ENCODE peak calls at places on chromosomes 2 and 18, in eight cellular contexts. A, P, Y, L, G, O, S and N are unnamed samples.

GRCh38 chr2:56266761-56267411 is 83.1 kb downstream of the CCDC85A start:
- DNase-seq in A (no peak), P (no peak), Y (no peak), L (no peak), G (no peak), O (no peak), S (no peak), N (no peak)

GRCh38 chr2:159164457-159164894 is 122.0 kb downstream of the WDSUB1 start:
- DNase-seq in A (peak; percentile 60), P (no peak), Y (no peak), L (peak; percentile 60), G (no peak), O (no peak), S (no peak), N (no peak)

GRCh38 chr2:239528146-239528545 is 127.3 kb upstream of the HDAC4 start:
- DNase-seq in A (no peak), P (no peak), Y (no peak), L (no peak), G (no peak), O (no peak), S (no peak), N (no peak)

GRCh38 chr2:20617081-20617575 is 33.8 kb downstream of the HS1BP3 start:
- DNase-seq in A (peak; percentile 94), P (no peak), Y (peak; percentile 94), L (peak; percentile 93), G (peak; percentile 96), O (peak; percentile 79), S (peak; percentile 80), N (peak; percentile 68)

GRCh38 chr2:56681659-56682396 is 498.0 kb downstream of the CCDC85A start:
- DNase-seq in A (no peak), P (no peak), Y (no peak), L (no peak), G (no peak), O (no peak), S (no peak), N (no peak)

GRCh38 chr2:235966932-235967331 is 201.3 kb downstream of the GBX2 start:
- DNase-seq in A (no peak), P (no peak), Y (no peak), L (no peak), G (peak; percentile 38), O (no peak), S (no peak), N (no peak)

GRCh38 chr2:240227538-240228428 is 87.3 kb upstream of the OTOS start:
- DNase-seq in A (no peak), P (no peak), Y (no peak), L (peak; percentile 0), G (peak; percentile 54), O (no peak), S (peak; percentile 31), N (no peak)

GRCh38 chr2:232689152-232689910 is 7.8 kb upstream of the GIGYF2 start:
- DNase-seq in A (peak; percentile 72), P (no peak), Y (peak; percentile 54), L (peak; percentile 55), G (no peak), O (peak; percentile 27), S (peak; percentile 49), N (no peak)

GRCh38 chr18:35497006-35497333 is 790 bp downstream of the INO80C start:
- DNase-seq in A (no peak), P (peak; percentile 50), Y (peak; percentile 38), L (no peak), G (peak; percentile 73), O (no peak), S (no peak), N (no peak)

GRCh38 chr2:167733750-167734149 is 513.6 kb downstream of the STK39 start:
- DNase-seq in A (no peak), P (no peak), Y (no peak), L (no peak), G (no peak), O (no peak), S (no peak), N (no peak)

GRCh38 chr2:58899692-58900091 is 658.6 kb upstream of the FANCL start:
- DNase-seq in A (no peak), P (no peak), Y (no peak), L (no peak), G (no peak), O (no peak), S (no peak), N (no peak)

GRCh38 chr2:230955163-230955779 is 30.2 kb upstream of the GPR55 start:
- DNase-seq in A (no peak), P (no peak), Y (no peak), L (no peak), G (no peak), O (no peak), S (no peak), N (no peak)

GRCh38 chr2:202494856-202495604 is 118.9 kb downstream of the BMPR2 start:
- DNase-seq in A (no peak), P (no peak), Y (no peak), L (no peak), G (no peak), O (no peak), S (no peak), N (no peak)

GRCh38 chr18:50192903-50193795 is 1.8 kb downstream of the MYO5B start:
- DNase-seq in A (no peak), P (no peak), Y (no peak), L (no peak), G (no peak), O (no peak), S (no peak), N (no peak)

GRCh38 chr2:21356857-21357255 is 233.1 kb downstream of the TDRD15 start:
- DNase-seq in A (no peak), P (no peak), Y (no peak), L (no peak), G (no peak), O (no peak), S (no peak), N (no peak)

GRCh38 chr2:160445673-160446072 is 47.9 kb downstream of the RBMS1 start:
- DNase-seq in A (no peak), P (no peak), Y (no peak), L (no peak), G (no peak), O (no peak), S (no peak), N (no peak)

GRCh38 chr2:232551289-232551688 is 800 bp downstream of the EIF4E2 start:
- DNase-seq in A (no peak), P (no peak), Y (no peak), L (no peak), G (no peak), O (no peak), S (no peak), N (no peak)

GRCh38 chr18:46084431-46084830 is 12.4 kb upstream of the PSTPIP2 start:
- DNase-seq in A (no peak), P (no peak), Y (no peak), L (no peak), G (no peak), O (no peak), S (no peak), N (no peak)

GRCh38 chr18:524496-524895 is 24.0 kb upstream of the COLEC12 start:
- DNase-seq in A (no peak), P (no peak), Y (no peak), L (no peak), G (no peak), O (no peak), S (no peak), N (no peak)

GRCh38 chr2:176473177-176473576 is 203.9 kb downstream of the MTX2 start:
- DNase-seq in A (peak; percentile 35), P (peak; percentile 92), Y (peak; percentile 67), L (peak; percentile 21), G (peak; percentile 76), O (peak; percentile 26), S (peak; percentile 68), N (peak; percentile 34)

GRCh38 chr2:204072443-204073324 is 136.1 kb downstream of the ICOS start:
- DNase-seq in A (no peak), P (no peak), Y (no peak), L (no peak), G (no peak), O (no peak), S (peak; percentile 48), N (peak; percentile 38)

GRCh38 chr2:150041721-150042450 is 445.6 kb downstream of the RND3 start:
- DNase-seq in A (no peak), P (no peak), Y (no peak), L (no peak), G (no peak), O (no peak), S (no peak), N (no peak)

GRCh38 chr2:150034665-150035064 is 447.1 kb upstream of the MMADHC start:
- DNase-seq in A (no peak), P (no peak), Y (no peak), L (no peak), G (no peak), O (no peak), S (no peak), N (no peak)

GRCh38 chr2:150036622-150037021 is 449.0 kb upstream of the MMADHC start:
- DNase-seq in A (no peak), P (no peak), Y (no peak), L (no peak), G (no peak), O (no peak), S (no peak), N (no peak)
- H3K4me1 ChIP-seq in A (no peaks in the 10 kb centered on the region), P (no peaks in the 10 kb centered on the region), Y (no peaks in the 10 kb centered on the region), L (no peaks in the 10 kb centered on the region), G (no peaks in the 10 kb centered on the region), O (no peaks in the 10 kb centered on the region), S (no peaks in the 10 kb centered on the region), N (no peaks in the 10 kb centered on the region)

GRCh38 chr2:12177995-12178760 is 431.7 kb downstream of the LPIN1 start:
- DNase-seq in A (no peak), P (no peak), Y (no peak), L (no peak), G (no peak), O (no peak), S (no peak), N (no peak)

GRCh38 chr2:12180046-12180445 is 433.6 kb downstream of the LPIN1 start:
- DNase-seq in A (no peak), P (no peak), Y (no peak), L (no peak), G (no peak), O (no peak), S (no peak), N (no peak)

GRCh38 chr2:12176621-12177020 is 430.2 kb downstream of the LPIN1 start:
- DNase-seq in A (no peak), P (peak; percentile 17), Y (no peak), L (no peak), G (no peak), O (no peak), S (no peak), N (no peak)

GRCh38 chr2:12175323-12175722 is 428.9 kb downstream of the LPIN1 start:
- DNase-seq in A (no peak), P (no peak), Y (no peak), L (no peak), G (no peak), O (no peak), S (no peak), N (no peak)

GRCh38 chr2:12177052-12177994 is 430.9 kb downstream of the LPIN1 start:
- DNase-seq in A (peak; percentile 75), P (no peak), Y (peak; percentile 63), L (peak; percentile 71), G (peak; percentile 87), O (peak; percentile 58), S (no peak), N (no peak)
- H3K27ac ChIP-seq in A (peak overlapping the region; percentile 65), P (no peak overlapping the region), Y (no peak overlapping the region), L (no peak overlapping the region), G (peak overlapping the region; percentile 52), O (peak overlapping the region; percentile 58), S (no peak overlapping the region), N (peak overlapping the region; percentile 63)

GRCh38 chr2:120177011-120177621 is 46.1 kb downstream of the TMEM185B start:
- DNase-seq in A (peak; percentile 34), P (peak; percentile 90), Y (no peak), L (peak; percentile 8), G (no peak), O (peak; percentile 34), S (no peak), N (peak; percentile 38)
- H3K4me1 ChIP-seq in A (no peaks in the 10 kb centered on the region), P (peaks cover 12% of the 10 kb centered on the region), Y (no peaks in the 10 kb centered on the region), L (peaks cover 19% of the 10 kb centered on the region), G (no peaks in the 10 kb centered on the region), O (peaks cover 19% of the 10 kb centered on the region), S (no peaks in the 10 kb centered on the region), N (peaks cover 3% of the 10 kb centered on the region)

GRCh38 chr2:200945395-200945729 is 18.1 kb downstream of the ORC2 start:
- DNase-seq in A (no peak), P (no peak), Y (no peak), L (no peak), G (no peak), O (no peak), S (no peak), N (no peak)
- H3K27ac ChIP-seq in A (no peak overlapping the region), P (no peak overlapping the region), Y (no peak overlapping the region), L (no peak overlapping the region), G (no peak overlapping the region), O (no peak overlapping the region), S (no peak overlapping the region), N (no peak overlapping the region)